ENCODE peak calls at places on chromosomes 13 and 19, in nine cellular contexts. One of them, this sample, is unnamed.

GRCh38 chr13:27281420-27281819 is 10.8 kb downstream of the RASL11A start:
- DNase-seq in RWPE1: no peak
- DNase-seq in NCI-H748 treated with DMSO at 0.1 percent for 48 hours: no peak
- DNase-seq in NCI-H1417 treated with DMSO at 0.1 percent for 48 hours: no peak
- DNase-seq in T-helper 9 cell: no peak
- DNase-seq in mesothelial cell of epicardium: no peak
- DNase-seq in NCI-H1092 treated with DMSO at 0.1 percent for 48 hours: no peak
- DNase-seq in activated T-helper 1 cell treated with anti-CD3 and anti-CD28 coated beads, Interleukin-12 subunit alpha, Interleukin-12 subunit beta, Interleukin-2, Interleukin-4 antibody, amounts not matched to agents 30 ng/mL and 10 ng/mL and 1 ng/mL, durations not matched to agents 14 hours and 24 hours and 36 hours: no peak
- DNase-seq in LoVo: no peak
- DNase-seq in this sample: no peak

GRCh38 chr19:19460761-19461265 is 54.5 kb downstream of the TSSK6 start:
- DNase-seq in RWPE1: no peak
- DNase-seq in NCI-H748 treated with DMSO at 0.1 percent for 48 hours: no peak
- DNase-seq in NCI-H1417 treated with DMSO at 0.1 percent for 48 hours: no peak
- DNase-seq in T-helper 9 cell: peak
- DNase-seq in mesothelial cell of epicardium: no peak
- DNase-seq in NCI-H1092 treated with DMSO at 0.1 percent for 48 hours: no peak
- DNase-seq in activated T-helper 1 cell treated with anti-CD3 and anti-CD28 coated beads, Interleukin-12 subunit alpha, Interleukin-12 subunit beta, Interleukin-2, Interleukin-4 antibody, amounts not matched to agents 30 ng/mL and 10 ng/mL and 1 ng/mL, durations not matched to agents 14 hours and 24 hours and 36 hours: peak
- DNase-seq in LoVo: no peak
- DNase-seq in this sample: peak

GRCh38 chr13:96474158-96474606 is 384.3 kb downstream of the HS6ST3 start:
- DNase-seq in RWPE1: no peak
- DNase-seq in NCI-H748 treated with DMSO at 0.1 percent for 48 hours: no peak
- DNase-seq in NCI-H1417 treated with DMSO at 0.1 percent for 48 hours: no peak
- DNase-seq in T-helper 9 cell: no peak
- DNase-seq in mesothelial cell of epicardium: no peak
- DNase-seq in NCI-H1092 treated with DMSO at 0.1 percent for 48 hours: no peak
- DNase-seq in activated T-helper 1 cell treated with anti-CD3 and anti-CD28 coated beads, Interleukin-12 subunit alpha, Interleukin-12 subunit beta, Interleukin-2, Interleukin-4 antibody, amounts not matched to agents 30 ng/mL and 10 ng/mL and 1 ng/mL, durations not matched to agents 14 hours and 24 hours and 36 hours: no peak
- DNase-seq in LoVo: no peak
- DNase-seq in this sample: no peak

GRCh38 chr19:18156841-18157464 is 4.0 kb downstream of the PIK3R2 start:
- DNase-seq in RWPE1: peak
- DNase-seq in NCI-H748 treated with DMSO at 0.1 percent for 48 hours: no peak
- DNase-seq in NCI-H1417 treated with DMSO at 0.1 percent for 48 hours: peak
- DNase-seq in T-helper 9 cell: no peak
- DNase-seq in mesothelial cell of epicardium: peak
- DNase-seq in NCI-H1092 treated with DMSO at 0.1 percent for 48 hours: peak
- DNase-seq in activated T-helper 1 cell treated with anti-CD3 and anti-CD28 coated beads, Interleukin-12 subunit alpha, Interleukin-12 subunit beta, Interleukin-2, Interleukin-4 antibody, amounts not matched to agents 30 ng/mL and 10 ng/mL and 1 ng/mL, durations not matched to agents 14 hours and 24 hours and 36 hours: no peak
- DNase-seq in LoVo: peak
- DNase-seq in this sample: peak

GRCh38 chr19:2077833-2078619 is 18.1 kb downstream of the MOB3A start:
- DNase-seq in RWPE1: no peak
- DNase-seq in NCI-H748 treated with DMSO at 0.1 percent for 48 hours: no peak
- DNase-seq in NCI-H1417 treated with DMSO at 0.1 percent for 48 hours: no peak
- DNase-seq in T-helper 9 cell: no peak
- DNase-seq in mesothelial cell of epicardium: no peak
- DNase-seq in NCI-H1092 treated with DMSO at 0.1 percent for 48 hours: no peak
- DNase-seq in activated T-helper 1 cell treated with anti-CD3 and anti-CD28 coated beads, Interleukin-12 subunit alpha, Interleukin-12 subunit beta, Interleukin-2, Interleukin-4 antibody, amounts not matched to agents 30 ng/mL and 10 ng/mL and 1 ng/mL, durations not matched to agents 14 hours and 24 hours and 36 hours: no peak
- DNase-seq in LoVo: no peak
- DNase-seq in this sample: no peak

GRCh38 chr13:23921451-23921888 is 24.2 kb upstream of the C1QTNF9B start:
- DNase-seq in RWPE1: peak
- DNase-seq in NCI-H748 treated with DMSO at 0.1 percent for 48 hours: peak
- DNase-seq in NCI-H1417 treated with DMSO at 0.1 percent for 48 hours: peak
- DNase-seq in T-helper 9 cell: no peak
- DNase-seq in mesothelial cell of epicardium: no peak
- DNase-seq in NCI-H1092 treated with DMSO at 0.1 percent for 48 hours: peak
- DNase-seq in activated T-helper 1 cell treated with anti-CD3 and anti-CD28 coated beads, Interleukin-12 subunit alpha, Interleukin-12 subunit beta, Interleukin-2, Interleukin-4 antibody, amounts not matched to agents 30 ng/mL and 10 ng/mL and 1 ng/mL, durations not matched to agents 14 hours and 24 hours and 36 hours: peak
- DNase-seq in LoVo: peak
- DNase-seq in this sample: peak

GRCh38 chr13:23845309-23845708 is 43.9 kb downstream of the MIPEP start:
- DNase-seq in RWPE1: no peak
- DNase-seq in NCI-H748 treated with DMSO at 0.1 percent for 48 hours: no peak
- DNase-seq in NCI-H1417 treated with DMSO at 0.1 percent for 48 hours: no peak
- DNase-seq in T-helper 9 cell: no peak
- DNase-seq in mesothelial cell of epicardium: no peak
- DNase-seq in NCI-H1092 treated with DMSO at 0.1 percent for 48 hours: no peak
- DNase-seq in activated T-helper 1 cell treated with anti-CD3 and anti-CD28 coated beads, Interleukin-12 subunit alpha, Interleukin-12 subunit beta, Interleukin-2, Interleukin-4 antibody, amounts not matched to agents 30 ng/mL and 10 ng/mL and 1 ng/mL, durations not matched to agents 14 hours and 24 hours and 36 hours: no peak
- DNase-seq in LoVo: no peak
- DNase-seq in this sample: no peak

GRCh38 chr19:45175663-45176345 is 2.2 kb downstream of the TRAPPC6A start:
- DNase-seq in RWPE1: no peak
- DNase-seq in NCI-H748 treated with DMSO at 0.1 percent for 48 hours: no peak
- DNase-seq in NCI-H1417 treated with DMSO at 0.1 percent for 48 hours: no peak
- DNase-seq in T-helper 9 cell: no peak
- DNase-seq in mesothelial cell of epicardium: no peak
- DNase-seq in NCI-H1092 treated with DMSO at 0.1 percent for 48 hours: no peak
- DNase-seq in activated T-helper 1 cell treated with anti-CD3 and anti-CD28 coated beads, Interleukin-12 subunit alpha, Interleukin-12 subunit beta, Interleukin-2, Interleukin-4 antibody, amounts not matched to agents 30 ng/mL and 10 ng/mL and 1 ng/mL, durations not matched to agents 14 hours and 24 hours and 36 hours: no peak
- DNase-seq in LoVo: no peak
- DNase-seq in this sample: peak

GRCh38 chr19:15284896-15285295 is 47.4 kb downstream of the BRD4 start:
- DNase-seq in RWPE1: no peak
- DNase-seq in NCI-H748 treated with DMSO at 0.1 percent for 48 hours: no peak
- DNase-seq in NCI-H1417 treated with DMSO at 0.1 percent for 48 hours: no peak
- DNase-seq in T-helper 9 cell: no peak
- DNase-seq in mesothelial cell of epicardium: no peak
- DNase-seq in NCI-H1092 treated with DMSO at 0.1 percent for 48 hours: no peak
- DNase-seq in activated T-helper 1 cell treated with anti-CD3 and anti-CD28 coated beads, Interleukin-12 subunit alpha, Interleukin-12 subunit beta, Interleukin-2, Interleukin-4 antibody, amounts not matched to agents 30 ng/mL and 10 ng/mL and 1 ng/mL, durations not matched to agents 14 hours and 24 hours and 36 hours: no peak
- DNase-seq in LoVo: no peak
- DNase-seq in this sample: no peak